ENCODE peak calls at places on chromosomes 4 and X, in nine cellular contexts. One of them, this sample, is unnamed.

GRCh38 chr4:73152893-73153292 is 83.4 kb upstream of the COX18 start:
- DNase-seq in body of pancreas: no peak
- DNase-seq in K562: no peak
- DNase-seq in HCT116: no peak
- DNase-seq in adrenal gland: no peak
- DNase-seq in GM12891: no peak
- DNase-seq in GM12878: no peak
- DNase-seq in ovary: no peak
- DNase-seq in heart left ventricle: no peak
- DNase-seq in this sample: no peak

GRCh38 chrX:123184858-123185251 is 777 bp downstream of the GRIA3 start:
- DNase-seq in body of pancreas: no peak
- DNase-seq in K562: no peak
- DNase-seq in HCT116: no peak
- DNase-seq in adrenal gland: peak
- DNase-seq in GM12891: no peak
- DNase-seq in GM12878: no peak
- DNase-seq in ovary: peak
- DNase-seq in heart left ventricle: peak
- DNase-seq in this sample: no peak

GRCh38 chr4:177802665-177803064 is 360.4 kb upstream of the AGA start:
- DNase-seq in body of pancreas: no peak
- DNase-seq in K562: no peak
- DNase-seq in HCT116: no peak
- DNase-seq in adrenal gland: no peak
- DNase-seq in GM12891: no peak
- DNase-seq in GM12878: no peak
- DNase-seq in ovary: no peak
- DNase-seq in heart left ventricle: no peak
- DNase-seq in this sample: no peak

GRCh38 chrX:27598312-27598711 is 8.2 kb downstream of the DCAF8L2 start:
- DNase-seq in body of pancreas: no peak
- DNase-seq in K562: peak
- DNase-seq in HCT116: no peak
- DNase-seq in adrenal gland: no peak
- DNase-seq in GM12891: no peak
- DNase-seq in GM12878: no peak
- DNase-seq in ovary: no peak
- DNase-seq in heart left ventricle: no peak
- DNase-seq in this sample: no peak

GRCh38 chr4:72430050-72430449 is 139.0 kb downstream of the ADAMTS3 start:
- DNase-seq in body of pancreas: no peak
- DNase-seq in K562: no peak
- DNase-seq in HCT116: no peak
- DNase-seq in adrenal gland: peak
- DNase-seq in GM12891: no peak
- DNase-seq in GM12878: no peak
- DNase-seq in ovary: no peak
- DNase-seq in heart left ventricle: no peak
- DNase-seq in this sample: no peak

GRCh38 chr4:16466581-16466980 is 240.3 kb upstream of the TAPT1 start:
- DNase-seq in body of pancreas: no peak
- DNase-seq in K562: no peak
- DNase-seq in HCT116: no peak
- DNase-seq in adrenal gland: no peak
- DNase-seq in GM12891: no peak
- DNase-seq in GM12878: no peak
- DNase-seq in ovary: no peak
- DNase-seq in heart left ventricle: no peak
- DNase-seq in this sample: no peak

GRCh38 chr4:3766791-3767561 is 791 bp downstream of the ADRA2C start:
- DNase-seq in body of pancreas: no peak
- DNase-seq in K562: no peak
- DNase-seq in HCT116: no peak
- DNase-seq in adrenal gland: no peak
- DNase-seq in GM12891: no peak
- DNase-seq in GM12878: no peak
- DNase-seq in ovary: no peak
- DNase-seq in heart left ventricle: no peak
- DNase-seq in this sample: no peak

GRCh38 chr4:177371452-177371851 is 61.8 kb downstream of the NEIL3 start:
- DNase-seq in body of pancreas: no peak
- DNase-seq in K562: no peak
- DNase-seq in HCT116: no peak
- DNase-seq in adrenal gland: no peak
- DNase-seq in GM12891: no peak
- DNase-seq in GM12878: no peak
- DNase-seq in ovary: no peak
- DNase-seq in heart left ventricle: no peak
- DNase-seq in this sample: no peak

GRCh38 chrX:45485682-45486081 is 285.0 kb upstream of the DIPK2B start:
- DNase-seq in body of pancreas: no peak
- DNase-seq in K562: no peak
- DNase-seq in HCT116: no peak
- DNase-seq in adrenal gland: no peak
- DNase-seq in GM12891: no peak
- DNase-seq in GM12878: no peak
- DNase-seq in ovary: no peak
- DNase-seq in heart left ventricle: no peak
- DNase-seq in this sample: no peak

GRCh38 chr4:8427262-8427661 is 13.3 kb downstream of the ACOX3 start:
- DNase-seq in body of pancreas: no peak
- DNase-seq in K562: no peak
- DNase-seq in HCT116: no peak
- DNase-seq in adrenal gland: no peak
- DNase-seq in GM12891: no peak
- DNase-seq in GM12878: no peak
- DNase-seq in ovary: no peak
- DNase-seq in heart left ventricle: peak
- DNase-seq in this sample: no peak

GRCh38 chr4:8433181-8433580 is 7.3 kb downstream of the ACOX3 start:
- DNase-seq in body of pancreas: no peak
- DNase-seq in K562: no peak
- DNase-seq in HCT116: no peak
- DNase-seq in adrenal gland: no peak
- DNase-seq in GM12891: no peak
- DNase-seq in GM12878: no peak
- DNase-seq in ovary: no peak
- DNase-seq in heart left ventricle: no peak
- DNase-seq in this sample: no peak

GRCh38 chr4:8427761-8428287 is 12.7 kb downstream of the ACOX3 start:
- DNase-seq in body of pancreas: peak
- DNase-seq in K562: peak
- DNase-seq in HCT116: no peak
- DNase-seq in adrenal gland: peak
- DNase-seq in GM12891: no peak
- DNase-seq in GM12878: no peak
- DNase-seq in ovary: no peak
- DNase-seq in heart left ventricle: peak
- DNase-seq in this sample: no peak

GRCh38 chr4:8431553-8431952 is 9.0 kb downstream of the ACOX3 start:
- DNase-seq in body of pancreas: no peak
- DNase-seq in K562: no peak
- DNase-seq in HCT116: no peak
- DNase-seq in adrenal gland: no peak
- DNase-seq in GM12891: no peak
- DNase-seq in GM12878: no peak
- DNase-seq in ovary: no peak
- DNase-seq in heart left ventricle: no peak
- DNase-seq in this sample: no peak

DNA sequence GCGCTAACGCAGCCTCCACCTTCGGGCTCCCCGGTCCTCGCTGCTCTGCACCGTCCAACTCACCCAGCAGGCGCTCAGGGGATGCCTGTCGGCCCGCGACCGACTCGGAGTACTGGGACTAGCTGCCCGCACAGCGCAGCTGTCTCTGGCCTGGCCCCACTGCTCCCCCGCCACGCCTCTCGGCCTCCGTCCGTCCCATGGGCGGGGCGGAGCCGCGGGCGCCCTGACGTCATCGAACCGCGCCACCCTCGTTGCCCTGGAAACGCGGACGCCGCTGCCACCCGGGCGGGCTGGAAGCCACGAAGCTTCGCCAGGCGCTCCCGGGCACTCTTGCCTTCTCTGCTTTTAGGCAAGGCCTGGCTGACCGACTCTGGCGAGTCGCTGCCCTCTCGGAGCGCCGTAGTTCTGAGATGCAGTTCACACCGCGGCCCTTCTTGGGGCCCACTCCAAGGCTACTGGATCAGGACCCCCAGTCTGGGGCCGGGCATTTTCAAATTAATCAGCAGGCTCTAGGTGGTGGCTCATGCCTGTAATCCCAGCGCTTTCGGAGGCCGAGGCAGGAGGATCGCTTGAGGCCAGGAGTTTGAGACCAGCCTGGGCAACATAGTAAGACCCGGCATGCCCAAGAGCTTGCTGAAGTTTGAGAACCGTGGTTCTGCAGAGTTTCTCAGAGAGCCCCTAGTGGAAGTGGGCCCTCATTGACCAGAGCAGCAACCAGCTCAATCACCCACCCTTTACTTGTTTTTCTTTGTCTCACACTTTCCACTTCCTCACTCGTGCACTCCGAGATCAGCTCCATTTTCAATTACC is 12.0 kb downstream of the ACOX3 start:
- DNase-seq in body of pancreas: peak
- DNase-seq in K562: peak
- DNase-seq in HCT116: peak
- DNase-seq in adrenal gland: peak
- DNase-seq in GM12891: peak
- DNase-seq in GM12878: peak
- DNase-seq in ovary: peak
- DNase-seq in heart left ventricle: peak
- DNase-seq in this sample: peak
- TF ChIP-seq POLR2A in body of pancreas: peak
- TF ChIP-seq POLR2A in K562: peak
- TF ChIP-seq POLR2A in HCT116: peak
- TF ChIP-seq POLR2A in adrenal gland: peak
- TF ChIP-seq POLR2A in GM12891: peak
- TF ChIP-seq POLR2A in GM12878: peak
- TF ChIP-seq POLR2A in ovary: peak
- TF ChIP-seq POLR2A in heart left ventricle: no peak
- TF ChIP-seq POLR2A in this sample: peak

GRCh38 chrX:78950157-78950556 is 5.0 kb downstream of the P2RY10 start:
- DNase-seq in body of pancreas: no peak
- DNase-seq in K562: no peak
- DNase-seq in HCT116: no peak
- DNase-seq in adrenal gland: no peak
- DNase-seq in GM12891: no peak
- DNase-seq in GM12878: no peak
- DNase-seq in ovary: no peak
- DNase-seq in heart left ventricle: no peak
- DNase-seq in this sample: no peak

GRCh38 chrX:78946178-78946896 is 1.1 kb downstream of the P2RY10 start:
- DNase-seq in body of pancreas: no peak
- DNase-seq in K562: no peak
- DNase-seq in HCT116: no peak
- DNase-seq in adrenal gland: no peak
- DNase-seq in GM12891: no peak
- DNase-seq in GM12878: no peak
- DNase-seq in ovary: no peak
- DNase-seq in heart left ventricle: no peak
- DNase-seq in this sample: no peak

GRCh38 chrX:78944351-78944750 is 840 bp upstream of the P2RY10 start:
- DNase-seq in body of pancreas: no peak
- DNase-seq in K562: no peak
- DNase-seq in HCT116: no peak
- DNase-seq in adrenal gland: no peak
- DNase-seq in GM12891: no peak
- DNase-seq in GM12878: no peak
- DNase-seq in ovary: no peak
- DNase-seq in heart left ventricle: no peak
- DNase-seq in this sample: no peak

GRCh38 chrX:78945186-78945912 is at the start of gene P2RY10:
- DNase-seq in body of pancreas: no peak
- DNase-seq in K562: no peak
- DNase-seq in HCT116: no peak
- DNase-seq in adrenal gland: no peak
- DNase-seq in GM12891: no peak
- DNase-seq in GM12878: peak
- DNase-seq in ovary: no peak
- DNase-seq in heart left ventricle: no peak
- DNase-seq in this sample: no peak
- TF ChIP-seq POLR2A in body of pancreas: no peak
- TF ChIP-seq POLR2A in K562: no peak
- TF ChIP-seq POLR2A in HCT116: no peak
- TF ChIP-seq POLR2A in adrenal gland: no peak
- TF ChIP-seq POLR2A in GM12891: peak
- TF ChIP-seq POLR2A in GM12878: peak
- TF ChIP-seq POLR2A in ovary: no peak
- TF ChIP-seq POLR2A in heart left ventricle: no peak
- TF ChIP-seq POLR2A in this sample: no peak

DNA sequence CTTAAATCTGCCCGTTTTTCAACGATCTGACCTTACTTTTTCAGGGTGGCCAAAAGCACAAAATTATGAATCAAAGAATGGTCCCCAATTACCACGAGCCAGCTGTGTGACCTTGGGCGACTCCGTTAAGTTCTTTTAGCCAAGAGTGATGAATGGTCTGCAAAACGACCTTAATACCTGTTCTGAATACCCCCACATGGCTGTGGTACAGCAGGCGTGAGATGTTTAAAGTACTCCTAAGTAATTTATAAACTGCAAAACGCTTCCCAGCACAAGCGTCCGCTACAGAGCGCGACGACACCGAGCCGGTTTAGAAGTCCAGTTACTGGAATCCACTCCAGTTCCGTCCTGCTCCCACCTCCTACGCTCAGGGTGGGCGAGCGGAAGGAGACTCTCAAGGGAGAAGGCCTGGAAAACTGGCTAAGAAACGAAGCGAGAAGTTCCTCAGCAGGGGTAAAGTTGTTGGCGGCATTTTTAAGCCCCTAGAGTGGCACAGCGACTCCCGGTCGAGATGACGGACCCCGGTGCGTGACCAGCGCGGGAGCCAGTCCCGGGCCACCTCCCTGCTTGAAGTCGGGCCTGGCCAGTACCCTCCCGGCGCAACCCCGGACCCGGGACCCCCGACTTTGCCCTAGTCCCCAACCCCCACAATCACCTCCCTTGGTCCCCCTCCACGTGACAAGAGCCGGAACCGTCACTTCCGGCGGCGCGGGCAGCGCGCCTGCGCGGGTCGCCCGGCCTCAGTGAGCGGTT is 696 bp upstream of the BMP2K start:
- DNase-seq in body of pancreas: peak
- DNase-seq in K562: peak
- DNase-seq in HCT116: peak
- DNase-seq in adrenal gland: peak
- DNase-seq in GM12891: peak
- DNase-seq in GM12878: no peak
- DNase-seq in ovary: peak
- DNase-seq in heart left ventricle: peak
- DNase-seq in this sample: peak
- TF ChIP-seq POLR2A in body of pancreas: peak
- TF ChIP-seq POLR2A in K562: peak
- TF ChIP-seq POLR2A in HCT116: peak
- TF ChIP-seq POLR2A in adrenal gland: peak
- TF ChIP-seq POLR2A in GM12891: peak
- TF ChIP-seq POLR2A in GM12878: no peak
- TF ChIP-seq POLR2A in ovary: peak
- TF ChIP-seq POLR2A in heart left ventricle: no peak
- TF ChIP-seq POLR2A in this sample: no peak

DNA sequence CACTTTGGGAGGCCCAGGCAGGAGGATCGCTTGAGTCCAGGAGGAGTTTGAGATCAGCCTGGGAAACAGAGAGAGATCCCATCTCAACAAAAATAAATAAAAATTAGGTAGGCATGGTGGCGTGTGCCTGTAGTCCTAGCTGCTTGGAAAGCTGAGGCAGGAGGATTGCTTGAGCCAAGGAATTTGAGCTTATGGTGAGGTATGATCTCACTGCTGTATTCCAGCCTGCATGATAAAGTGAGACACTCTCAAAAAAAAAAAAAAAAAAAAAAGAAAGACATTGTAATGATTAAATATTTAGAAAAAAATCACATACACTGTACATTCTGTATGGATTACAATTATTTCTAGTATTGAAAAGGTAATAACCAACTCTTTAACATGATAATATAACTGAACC is 87.1 kb downstream of the SLIT2 start:
- DNase-seq in body of pancreas: no peak
- DNase-seq in K562: no peak
- DNase-seq in HCT116: no peak
- DNase-seq in adrenal gland: no peak
- DNase-seq in GM12891: no peak
- DNase-seq in GM12878: no peak
- DNase-seq in ovary: no peak
- DNase-seq in heart left ventricle: no peak
- DNase-seq in this sample: no peak
- TF ChIP-seq POLR2A in body of pancreas: no peak
- TF ChIP-seq POLR2A in K562: no peak
- TF ChIP-seq POLR2A in HCT116: no peak
- TF ChIP-seq POLR2A in adrenal gland: no peak
- TF ChIP-seq POLR2A in GM12891: no peak
- TF ChIP-seq POLR2A in GM12878: no peak
- TF ChIP-seq POLR2A in ovary: no peak
- TF ChIP-seq POLR2A in heart left ventricle: no peak
- TF ChIP-seq POLR2A in this sample: no peak